ENCODE peak calls at places on chromosome 20, in ten cellular contexts. G, M, B, Y, L, T, H, C, P and K are unnamed samples. For H3K9me3, the result is how much of the 10 kb centered on the place peaks cover.

GRCh38 chr20:36214684-36215256 is 21.5 kb upstream of the AAR2 start:
- DNase-seq in G (no peak), M (peak), B (no peak), Y (peak), L (no peak), T (peak), H (no peak), C (no peak), P (no peak), K (no peak)

GRCh38 chr20:52852695-52853094 is 119.5 kb upstream of the TSHZ2 start:
- DNase-seq in G (no peak), M (no peak), B (no peak), Y (no peak), L (no peak), T (no peak), H (peak), C (no peak), P (no peak), K (no peak)

GRCh38 chr20:58447733-58448391 is 58.8 kb downstream of the VAPB start:
- DNase-seq in G (no peak), M (peak), B (no peak), Y (peak), L (no peak), T (peak), H (no peak), C (peak), P (no peak), K (peak)

GRCh38 chr20:38084425-38084951 is 50.9 kb downstream of the RPRD1B start:
- DNase-seq in G (no peak), M (no peak), B (no peak), Y (no peak), L (no peak), T (peak), H (no peak), C (no peak), P (no peak), K (no peak)

GRCh38 chr20:64082821-64083379 is 1.3 kb downstream of the LKAAEAR1 start:
- DNase-seq in G (no peak), M (no peak), B (no peak), Y (no peak), L (no peak), T (no peak), H (no peak), C (no peak), P (no peak), K (no peak)

GRCh38 chr20:50610212-50610718 is 81.1 kb downstream of the RIPOR3 start:
- DNase-seq in G (no peak), M (no peak), B (no peak), Y (no peak), L (no peak), T (no peak), H (no peak), C (no peak), P (no peak), K (no peak)

GRCh38 chr20:60372822-60373221 is 414.6 kb downstream of the CDH26 start:
- DNase-seq in G (no peak), M (no peak), B (no peak), Y (no peak), L (no peak), T (no peak), H (no peak), C (no peak), P (no peak), K (no peak)

GRCh38 chr20:50259705-50260479 is 69.3 kb downstream of the CEBPB start:
- DNase-seq in G (no peak), M (no peak), B (peak), Y (no peak), L (no peak), T (peak), H (no peak), C (no peak), P (no peak), K (no peak)

GRCh38 chr20:25288291-25289181 is 40.7 kb downstream of the PYGB start:
- DNase-seq in G (peak), M (no peak), B (peak), Y (no peak), L (peak), T (no peak), H (no peak), C (no peak), P (peak), K (peak)

GRCh38 chr20:11694467-11694866 is 223.2 kb upstream of the BTBD3 start:
- DNase-seq in G (no peak), M (no peak), B (no peak), Y (no peak), L (no peak), T (no peak), H (no peak), C (no peak), P (no peak), K (no peak)

GRCh38 chr20:51122931-51123658 is 100.2 kb upstream of the KCNG1 start:
- DNase-seq in G (no peak), M (no peak), B (no peak), Y (no peak), L (no peak), T (no peak), H (no peak), C (no peak), P (no peak), K (no peak)

GRCh38 chr20:1203630-1204029 is 376 bp downstream of the C20orf202 start:
- DNase-seq in G (no peak), M (no peak), B (no peak), Y (no peak), L (no peak), T (no peak), H (no peak), C (no peak), P (no peak), K (no peak)
- H3K9me3 ChIP-seq in G (under half), M (under half), B (under half), Y (under half), L (under half), T (under half), H (under half), C (under half), P (under half), K (under half)

DNA sequence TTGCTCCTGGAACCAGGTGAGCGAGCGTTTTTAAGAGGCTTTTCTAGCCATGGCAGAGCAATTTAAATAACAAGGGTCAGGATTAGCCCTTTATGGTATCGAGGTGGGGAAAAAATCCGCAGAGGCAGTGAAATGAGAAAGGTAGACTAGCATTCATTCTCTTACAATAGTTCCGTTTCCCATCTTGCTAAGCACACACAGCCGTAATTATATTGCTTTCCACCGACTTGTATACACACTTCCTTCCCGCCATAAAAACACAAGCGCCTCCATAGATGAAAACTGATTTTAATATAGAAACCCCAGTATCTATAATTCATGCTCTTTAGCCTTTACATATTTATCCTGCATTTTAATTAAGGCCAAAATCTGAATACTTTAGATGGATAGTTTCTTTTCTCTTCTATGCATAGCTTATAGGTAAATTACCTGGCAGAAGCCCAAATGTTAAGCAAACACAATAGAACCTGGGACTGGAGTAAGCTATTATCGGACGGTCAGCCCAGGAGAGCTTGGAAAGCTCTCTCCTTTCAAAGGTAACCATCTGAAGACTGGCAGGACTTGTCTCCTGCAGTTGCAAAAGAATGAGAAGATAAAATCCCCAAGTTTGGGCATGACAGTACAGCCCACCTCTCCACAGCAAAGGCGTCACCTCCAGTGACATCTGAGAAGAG is 90.9 kb upstream of the MC3R start:
- DNase-seq in G (no peak), M (no peak), B (no peak), Y (no peak), L (no peak), T (no peak), H (no peak), C (no peak), P (no peak), K (no peak)
- H3K9me3 ChIP-seq in G (under half), M (under half), B (under half), Y (under half), L (under half), T (under half), H (under half), C (under half), P (under half), K (under half)

DNA sequence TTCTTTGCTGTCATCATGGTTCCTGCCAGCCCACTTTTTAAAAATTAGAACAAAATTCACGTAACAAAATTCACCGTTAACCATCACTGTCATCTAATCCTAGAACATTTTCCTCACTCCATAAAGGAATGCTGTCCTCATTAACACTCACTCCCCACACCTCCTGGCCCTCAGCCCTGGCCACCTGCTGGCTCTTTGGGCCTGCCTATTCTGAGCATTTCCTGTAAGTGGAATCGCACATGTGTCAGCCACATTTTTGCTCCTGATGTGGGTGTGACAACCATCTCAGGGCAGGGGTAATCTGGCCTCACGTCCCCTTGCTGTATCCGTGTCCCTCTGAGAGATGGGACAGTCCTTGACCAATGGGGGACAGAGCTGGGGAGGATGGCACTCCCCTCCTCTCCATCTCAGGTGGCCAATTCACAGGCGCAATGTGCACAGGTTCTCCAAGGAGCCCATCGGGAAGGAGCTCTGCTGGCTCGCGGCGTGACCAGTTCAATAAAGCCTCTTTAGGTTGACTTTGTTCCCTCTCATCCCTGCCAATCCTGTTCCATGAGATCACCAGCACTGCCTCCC is 196.5 kb upstream of the SLC24A3 start:
- DNase-seq in G (no peak), M (no peak), B (no peak), Y (no peak), L (no peak), T (no peak), H (no peak), C (no peak), P (no peak), K (no peak)
- H3K9me3 ChIP-seq in G (under half), M (under half), B (under half), Y (under half), L (under half), T (under half), H (under half), C (under half), P (under half), K (under half)

DNA sequence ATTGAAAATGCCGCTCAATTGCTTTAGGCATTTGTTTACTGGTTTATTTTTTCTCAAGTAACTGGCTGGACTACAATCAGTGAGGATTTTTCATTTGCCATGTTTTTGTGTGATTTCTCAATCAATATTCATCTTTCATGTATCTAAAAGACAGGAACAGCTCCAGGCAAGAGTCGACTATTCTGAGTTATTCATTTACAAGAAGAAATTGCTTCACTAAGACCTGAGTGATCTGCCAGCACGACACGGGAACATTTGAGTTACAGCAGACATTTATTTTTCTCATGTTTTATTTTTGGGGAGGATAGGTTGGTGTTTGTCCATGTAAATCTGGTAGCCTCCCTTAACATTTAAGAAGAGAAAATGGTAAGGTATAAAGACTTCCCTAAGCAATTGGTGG is 124.1 kb downstream of the CBLN4 start:
- DNase-seq in G (no peak), M (no peak), B (no peak), Y (no peak), L (no peak), T (no peak), H (no peak), C (no peak), P (no peak), K (no peak)
- H3K9me3 ChIP-seq in G (under half), M (under half), B (under half), Y (under half), L (under half), T (under half), H (under half), C (under half), P (under half), K (under half)